ENCODE peak calls at places on chromosomes 1 and 21, in four cellular contexts. B, I, A and P are unnamed samples.

GRCh38 chr1:175338447-175339135 is 146.0 kb upstream of the KIAA0040 start:
- DNase-seq in B (peak; percentile 55), I (peak; percentile 33), A (peak; percentile 64), P (peak; percentile 94)

GRCh38 chr1:7174980-7175379 is 389.7 kb downstream of the CAMTA1 start:
- DNase-seq in B (peak; percentile 41), I (no peak), A (no peak), P (no peak)

GRCh38 chr1:195915826-195916225 is 692.4 kb downstream of the KCNT2 start:
- DNase-seq in B (no peak), I (no peak), A (no peak), P (no peak)

GRCh38 chr1:153503766-153504165 is 32.0 kb downstream of the S100A6 start:
- DNase-seq in B (peak; percentile 11), I (no peak), A (no peak), P (no peak)

GRCh38 chr1:77832889-77833288 is 53.4 kb downstream of the MIGA1 start:
- DNase-seq in B (no peak), I (no peak), A (no peak), P (no peak)

GRCh38 chr1:245751671-245752070 is 596.9 kb downstream of the KIF26B start:
- DNase-seq in B (no peak), I (no peak), A (peak; percentile 21), P (peak; percentile 64)

GRCh38 chr21:35206141-35207125 is 157.3 kb upstream of the RUNX1 start:
- DNase-seq in B (no peak), I (peak; percentile 28), A (peak; percentile 23), P (peak; percentile 69)

GRCh38 chr1:35929730-35930592 is 944 bp upstream of the AGO3 start:
- DNase-seq in B (peak; percentile 85), I (peak; percentile 40), A (peak; percentile 37), P (peak; percentile 85)

GRCh38 chr1:245279346-245279745 is 124.6 kb downstream of the KIF26B start:
- DNase-seq in B (no peak), I (no peak), A (no peak), P (no peak)

GRCh38 chr1:212782422-212783154 is 9.0 kb downstream of the NSL1 start:
- DNase-seq in B (no peak), I (no peak), A (no peak), P (no peak)

GRCh38 chr1:153886127-153886526 is 36.6 kb downstream of the GATAD2B start:
- DNase-seq in B (no peak), I (no peak), A (no peak), P (no peak)

GRCh38 chr1:161738627-161739287 is 10.8 kb upstream of the DUSP12 start:
- DNase-seq in B (peak; percentile 71), I (peak; percentile 26), A (peak; percentile 18), P (peak; percentile 70)

GRCh38 chr1:46399307-46399706 is 5.2 kb downstream of the FAAH start:
- DNase-seq in B (no peak), I (no peak), A (no peak), P (no peak)

GRCh38 chr1:236156512-236157208 is 14.3 kb downstream of the GPR137B start:
- DNase-seq in B (peak; percentile 68), I (peak; percentile 91), A (no peak), P (no peak)

GRCh38 chr1:71093938-71094337 is 13.1 kb upstream of the ZRANB2 start:
- DNase-seq in B (no peak), I (no peak), A (no peak), P (no peak)

GRCh38 chr1:97385536-97385935 is 535.3 kb downstream of the DPYD start:
- DNase-seq in B (no peak), I (no peak), A (no peak), P (peak; percentile 47)

GRCh38 chr1:160708821-160709220 is 2.8 kb downstream of the CD48 start:
- DNase-seq in B (no peak), I (no peak), A (no peak), P (no peak)

GRCh38 chr1:206783506-206783905 is 11.2 kb upstream of the IL10 start:
- DNase-seq in B (no peak), I (no peak), A (no peak), P (no peak)

GRCh38 chr21:45849651-45850050 is 131.9 kb upstream of the COL6A1 start:
- DNase-seq in B (peak; percentile 34), I (no peak), A (no peak), P (peak; percentile 42)

DNA sequence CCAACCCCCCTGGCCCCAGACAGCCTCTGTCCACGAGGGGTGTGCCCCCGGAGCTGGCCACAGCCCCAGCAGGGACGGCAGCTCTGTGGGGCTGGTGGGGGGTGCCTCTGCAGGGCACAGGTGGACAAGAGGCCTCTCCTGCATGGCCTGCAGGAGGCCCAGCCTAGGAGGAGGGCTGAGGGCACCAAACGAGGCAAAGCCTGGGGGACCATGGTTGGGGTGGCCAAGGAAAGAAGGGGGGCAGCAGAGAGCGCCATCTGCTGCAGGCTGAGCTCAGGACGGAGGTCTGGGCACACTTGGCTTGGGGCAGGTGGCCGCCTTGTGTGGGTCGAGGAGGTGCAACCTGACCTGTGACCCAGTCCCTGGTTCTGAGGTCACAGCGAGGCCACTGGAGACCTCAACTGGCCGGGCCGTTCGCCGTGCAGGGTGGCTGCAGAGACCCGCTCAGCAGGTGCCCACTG is 27.3 kb downstream of the RRP1 start:
- DNase-seq in B (no peak), I (no peak), A (no peak), P (peak; percentile 65)
- TF ChIP-seq CTCF in B (no peak), I (peak; percentile 28), A (no peak), P (peak; percentile 46)

GRCh38 chr1:33137800-33138199 is 44.0 kb downstream of the TRIM62 start:
- DNase-seq in B (no peak), I (no peak), A (peak; percentile 79), P (peak; percentile 91)
- TF ChIP-seq CTCF in B (no peak), I (peak; percentile 47), A (peak; percentile 68), P (peak; percentile 90)

GRCh38 chr1:155092131-155092530 is 13.5 kb downstream of the EFNA3 start:
- DNase-seq in B (no peak), I (no peak), A (no peak), P (no peak)

GRCh38 chr1:155091071-155092051 is 12.7 kb downstream of the EFNA3 start:
- DNase-seq in B (peak; percentile 87), I (peak; percentile 78), A (peak; percentile 94), P (peak; percentile 98)

GRCh38 chr1:155093938-155094621 is 15.4 kb downstream of the EFNA3 start:
- DNase-seq in B (no peak), I (no peak), A (no peak), P (peak; percentile 70)

GRCh38 chr1:155092641-155093040 is 14.0 kb downstream of the EFNA3 start:
- DNase-seq in B (no peak), I (no peak), A (no peak), P (no peak)

DNA sequence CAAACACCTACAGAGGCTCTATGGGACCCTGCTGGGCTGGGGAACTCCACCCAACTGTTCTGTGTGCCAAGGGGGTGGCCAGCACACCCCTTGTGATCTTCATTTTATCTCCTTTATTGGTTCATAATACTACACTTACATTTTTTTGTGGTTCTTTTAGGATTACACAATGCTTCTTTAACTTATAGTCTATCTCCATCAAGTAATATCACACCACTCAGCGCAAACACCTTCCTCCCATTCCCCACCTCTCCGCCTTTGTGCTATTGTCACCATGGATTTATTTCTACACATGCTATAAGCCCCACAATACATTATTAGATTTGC is 15.9 kb downstream of the EFNA3 start:
- DNase-seq in B (no peak), I (no peak), A (no peak), P (no peak)
- TF ChIP-seq CTCF in B (no peak), I (no peak), A (no peak), P (no peak)

DNA sequence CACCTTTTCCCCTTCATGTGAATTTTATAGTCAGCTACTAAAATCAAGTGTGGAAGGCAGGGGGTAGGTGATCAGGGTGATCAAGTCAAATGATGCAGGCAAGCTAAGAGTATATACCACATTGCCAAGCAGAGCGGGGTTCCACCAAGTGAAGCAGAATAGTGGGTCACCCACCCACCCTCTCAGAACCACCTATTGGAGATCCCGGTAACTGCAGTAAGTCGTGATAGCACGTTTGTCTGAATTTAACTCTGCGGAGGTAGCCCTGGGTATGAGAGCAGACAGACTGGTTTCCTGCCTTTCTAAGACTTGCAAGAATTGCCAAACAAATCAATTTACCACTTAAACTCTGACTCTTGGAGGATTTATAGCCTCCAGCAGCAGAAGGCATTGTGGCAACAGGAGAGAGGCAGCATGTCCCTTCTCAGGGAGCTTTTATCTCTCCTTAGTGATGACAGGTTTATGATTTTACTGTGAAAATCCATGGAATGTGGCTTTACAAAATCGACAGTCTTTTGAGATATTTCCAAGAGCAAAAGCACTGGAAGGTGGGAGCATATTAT is 287.9 kb upstream of the FMN2 start:
- DNase-seq in B (no peak), I (no peak), A (no peak), P (no peak)
- TF ChIP-seq CTCF in B (no peak), I (no peak), A (no peak), P (peak; percentile 46)

DNA sequence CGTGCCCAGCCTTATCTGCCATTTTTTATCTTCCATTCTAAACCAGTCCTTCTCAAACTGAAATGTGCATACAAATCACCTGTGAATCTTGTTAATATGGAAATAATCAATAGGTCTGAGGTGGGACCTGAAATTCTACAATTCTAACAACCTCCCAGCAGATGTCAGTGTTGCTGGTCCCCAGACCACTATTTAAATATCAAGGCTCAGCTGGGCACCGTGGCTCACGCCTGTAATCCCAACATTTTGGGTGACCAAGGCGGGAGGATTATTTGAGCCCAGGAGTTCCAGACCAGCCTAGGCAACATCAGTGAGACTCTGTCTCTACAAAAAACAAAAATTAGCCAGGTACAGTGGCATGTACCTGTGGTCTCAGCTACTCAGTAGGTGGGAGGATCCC is 4.1 kb downstream of the UQCRHL start:
- DNase-seq in B (no peak), I (peak; percentile 55), A (peak; percentile 29), P (peak; percentile 84)
- TF ChIP-seq CTCF in B (peak; percentile 5), I (peak; percentile 50), A (peak; percentile 40), P (peak; percentile 77)